ENCODE peak calls at places on chromosomes 11 and 22, in seven cellular contexts. V is H1, I is HCT116, N is HepG2, A is K562, G is WTC11, X is GM12878. Q is an unnamed sample.

GRCh38 chr11:46719543-46720218 is 668 bp downstream of the F2 start:
- DNase-seq in V (no peak), I (no peak), N (no peak), A (no peak), G (no peak), X (no peak), Q (no peak)

GRCh38 chr11:3370268-3370870 is 8.6 kb downstream of the ZNF195 start:
- DNase-seq in V (no peak), I (no peak), N (no peak), A (no peak), G (no peak), X (no peak), Q (no peak)

GRCh38 chr11:8087185-8087584 is 6.2 kb downstream of the TUB start:
- DNase-seq in V (no peak), I (no peak), N (no peak), A (no peak), G (peak), X (no peak), Q (no peak)

GRCh38 chr22:42320463-42321416 is 50.3 kb upstream of the TCF20 start:
- DNase-seq in V (no peak), I (no peak), N (no peak), A (no peak), G (no peak), X (no peak), Q (no peak)

GRCh38 chr11:15793032-15793996 is 563.0 kb downstream of the SOX6 start:
- DNase-seq in V (no peak), I (no peak), N (no peak), A (no peak), G (no peak), X (no peak), Q (no peak)

GRCh38 chr22:38139901-38140300 is 29.4 kb upstream of the BAIAP2L2 start:
- DNase-seq in V (no peak), I (no peak), N (no peak), A (no peak), G (no peak), X (no peak), Q (no peak)

GRCh38 chr11:117198613-117199012 is 557 bp upstream of the TAGLN start:
- DNase-seq in V (no peak), I (no peak), N (no peak), A (no peak), G (no peak), X (no peak), Q (no peak)

GRCh38 chr11:63939351-63939920 is 634 bp downstream of the NAA40 start:
- DNase-seq in V (no peak), I (no peak), N (no peak), A (no peak), G (no peak), X (no peak), Q (no peak)

GRCh38 chr11:16372355-16372754 is 16.0 kb upstream of the SOX6 start:
- DNase-seq in V (no peak), I (no peak), N (no peak), A (peak), G (no peak), X (no peak), Q (no peak)

GRCh38 chr22:29209624-29209929 is 3.9 kb downstream of the EMID1 start:
- DNase-seq in V (no peak), I (no peak), N (no peak), A (no peak), G (no peak), X (no peak), Q (no peak)

GRCh38 chr22:32830473-32830872 is 29.0 kb downstream of the TIMP3 start:
- DNase-seq in V (no peak), I (no peak), N (no peak), A (no peak), G (peak), X (no peak), Q (no peak)

GRCh38 chr11:107562647-107563208 is 2.8 kb downstream of the ALKBH8 start:
- DNase-seq in V (no peak), I (peak), N (peak), A (no peak), G (no peak), X (no peak), Q (no peak)

GRCh38 chr11:46675288-46675851 is 25.0 kb downstream of the ARHGAP1 start:
- DNase-seq in V (no peak), I (no peak), N (peak), A (no peak), G (no peak), X (no peak), Q (no peak)

GRCh38 chr11:103378931-103379330 is 269.7 kb downstream of the DYNC2H1 start:
- DNase-seq in V (no peak), I (no peak), N (no peak), A (no peak), G (no peak), X (no peak), Q (no peak)

GRCh38 chr11:34886609-34887008 is 29.6 kb downstream of the APIP start:
- DNase-seq in V (no peak), I (no peak), N (peak), A (no peak), G (no peak), X (no peak), Q (no peak)

GRCh38 chr11:17153759-17154158 is 54.0 kb downstream of the PIK3C2A start:
- DNase-seq in V (no peak), I (no peak), N (no peak), A (no peak), G (no peak), X (no peak), Q (no peak)

GRCh38 chr22:46619240-46619829 is 851 bp upstream of the GRAMD4 start:
- DNase-seq in V (no peak), I (no peak), N (no peak), A (no peak), G (no peak), X (no peak), Q (no peak)

GRCh38 chr11:15968461-15969130 is 387.8 kb downstream of the SOX6 start:
- DNase-seq in V (no peak), I (no peak), N (no peak), A (peak), G (no peak), X (no peak), Q (no peak)

GRCh38 chr11:57311109-57311936 is 13.4 kb downstream of the TNKS1BP1 start:
- DNase-seq in V (peak), I (peak), N (peak), A (peak), G (peak), X (peak), Q (peak)

GRCh38 chr11:112004389-112004788 is 20.8 kb upstream of the DLAT start:
- DNase-seq in V (peak), I (peak), N (peak), A (peak), G (peak), X (no peak), Q (peak)

GRCh38 chr11:100849009-100849913 is 162.2 kb downstream of the ARHGAP42 start:
- DNase-seq in V (no peak), I (no peak), N (no peak), A (no peak), G (no peak), X (no peak), Q (no peak)

GRCh38 chr22:35914665-35915476 is 113.8 kb downstream of the RBFOX2 start:
- DNase-seq in V (peak), I (peak), N (peak), A (peak), G (peak), X (no peak), Q (peak)

GRCh38 chr11:57424802-57425564 is 1.9 kb downstream of the SLC43A3 start:
- DNase-seq in V (no peak), I (no peak), N (peak), A (peak), G (no peak), X (peak), Q (no peak)

GRCh38 chr11:77135069-77135468 is 7.0 kb downstream of the MYO7A start:
- DNase-seq in V (no peak), I (no peak), N (no peak), A (no peak), G (no peak), X (no peak), Q (no peak)

GRCh38 chr11:67666676-67667489 is 7.5 kb downstream of the ALDH3B2 start:
- DNase-seq in V (no peak), I (no peak), N (no peak), A (no peak), G (no peak), X (no peak), Q (no peak)

GRCh38 chr11:120532511-120533196 is 21.1 kb downstream of the GRIK4 start:
- DNase-seq in V (no peak), I (no peak), N (peak), A (no peak), G (no peak), X (no peak), Q (no peak)

GRCh38 chr11:76622481-76623094 is 48.0 kb downstream of the LRRC32 start:
- DNase-seq in V (no peak), I (no peak), N (no peak), A (no peak), G (no peak), X (no peak), Q (no peak)

GRCh38 chr11:124896071-124896750 is 1.5 kb downstream of the ROBO4 start:
- DNase-seq in V (peak), I (no peak), N (no peak), A (no peak), G (no peak), X (no peak), Q (no peak)

GRCh38 chr11:10623797-10624761 is 55.6 kb upstream of the LYVE1 start:
- DNase-seq in V (peak), I (peak), N (peak), A (peak), G (peak), X (no peak), Q (peak)

GRCh38 chr11:105265859-105266258 is 126.3 kb upstream of the CARD18 start:
- DNase-seq in V (no peak), I (no peak), N (no peak), A (no peak), G (no peak), X (no peak), Q (no peak)

GRCh38 chr22:29727248-29727551 is 7.4 kb downstream of the CABP7 start:
- DNase-seq in V (peak), I (no peak), N (peak), A (peak), G (peak), X (no peak), Q (peak)

DNA sequence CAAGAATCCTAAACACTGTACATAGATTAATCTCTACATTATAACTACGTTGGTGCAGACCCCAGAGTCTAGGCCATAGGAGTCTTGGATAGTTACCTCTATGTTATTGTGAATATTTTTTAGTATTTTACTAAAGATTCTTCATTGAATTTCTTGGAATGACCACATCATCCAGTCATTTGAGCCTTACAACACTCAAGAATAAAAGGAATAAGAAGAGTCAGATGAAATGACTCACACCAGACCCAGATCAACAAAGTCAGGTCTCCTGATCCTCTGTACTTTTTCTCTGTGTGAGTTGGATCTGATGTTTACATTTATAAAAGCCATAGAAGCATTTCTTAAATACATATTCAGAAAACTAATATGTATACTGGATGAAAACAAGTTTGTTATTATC is 179.2 kb upstream of the ARHGAP20 start:
- DNase-seq in V (no peak), I (no peak), N (no peak), A (no peak), G (no peak), X (no peak), Q (no peak)
- TF ChIP-seq SP1 in V (no peak), I (no peak), N (no peak), A (no peak), G (no peak), X (no peak), Q (no peak)

GRCh38 chr11:32080381-32080980 is 10.4 kb upstream of the RCN1 start:
- DNase-seq in V (no peak), I (no peak), N (no peak), A (no peak), G (no peak), X (no peak), Q (no peak)

GRCh38 chr11:32082346-32082986 is 8.4 kb upstream of the RCN1 start:
- DNase-seq in V (no peak), I (no peak), N (no peak), A (no peak), G (no peak), X (no peak), Q (no peak)

GRCh38 chr11:32079511-32079910 is 11.4 kb upstream of the RCN1 start:
- DNase-seq in V (no peak), I (no peak), N (no peak), A (no peak), G (no peak), X (no peak), Q (no peak)

GRCh38 chr11:32081129-32081641 is 9.7 kb upstream of the RCN1 start:
- DNase-seq in V (no peak), I (no peak), N (peak), A (no peak), G (no peak), X (no peak), Q (no peak)

GRCh38 chr11:32081901-32082300 is 9.0 kb upstream of the RCN1 start:
- DNase-seq in V (no peak), I (no peak), N (no peak), A (no peak), G (no peak), X (no peak), Q (no peak)
- TF ChIP-seq SP1 in V (no peak), I (no peak), N (no peak), A (no peak), G (no peak), X (no peak), Q (no peak)

GRCh38 chr22:24805790-24806662 is at the start of gene SGSM1:
- DNase-seq in V (peak), I (peak), N (peak), A (peak), G (peak), X (no peak), Q (peak)
- TF ChIP-seq SP1 in V (peak), I (no peak), N (no peak), A (no peak), G (peak), X (no peak), Q (no peak)

GRCh38 chr22:43923191-43923590 is 414 bp upstream of the PNPLA3 start:
- DNase-seq in V (peak), I (no peak), N (no peak), A (no peak), G (no peak), X (no peak), Q (no peak)
- TF ChIP-seq SP1 in V (peak), I (no peak), N (no peak), A (no peak), G (no peak), X (no peak), Q (no peak)

GRCh38 chr11:80778432-80778831 is 1337.6 kb upstream of the TENM4 start:
- DNase-seq in V (no peak), I (no peak), N (no peak), A (no peak), G (no peak), X (no peak), Q (no peak)

GRCh38 chr11:80773919-80774318 is 1333.1 kb upstream of the TENM4 start:
- DNase-seq in V (no peak), I (no peak), N (no peak), A (no peak), G (no peak), X (no peak), Q (no peak)
- TF ChIP-seq SP1 in V (no peak), I (no peak), N (no peak), A (no peak), G (no peak), X (no peak), Q (no peak)

GRCh38 chr22:50189849-50190181 is 4.1 kb downstream of the TRABD start:
- DNase-seq in V (no peak), I (no peak), N (no peak), A (no peak), G (no peak), X (no peak), Q (no peak)
- TF ChIP-seq SP1 in V (no peak), I (no peak), N (no peak), A (no peak), G (no peak), X (no peak), Q (no peak)

GRCh38 chr11:776459-777287 is 614 bp downstream of the GATD1 start:
- DNase-seq in V (no peak), I (no peak), N (no peak), A (peak), G (peak), X (no peak), Q (peak)
- TF ChIP-seq SP1 in V (no peak), I (no peak), N (no peak), A (no peak), G (no peak), X (no peak), Q (no peak)

DNA sequence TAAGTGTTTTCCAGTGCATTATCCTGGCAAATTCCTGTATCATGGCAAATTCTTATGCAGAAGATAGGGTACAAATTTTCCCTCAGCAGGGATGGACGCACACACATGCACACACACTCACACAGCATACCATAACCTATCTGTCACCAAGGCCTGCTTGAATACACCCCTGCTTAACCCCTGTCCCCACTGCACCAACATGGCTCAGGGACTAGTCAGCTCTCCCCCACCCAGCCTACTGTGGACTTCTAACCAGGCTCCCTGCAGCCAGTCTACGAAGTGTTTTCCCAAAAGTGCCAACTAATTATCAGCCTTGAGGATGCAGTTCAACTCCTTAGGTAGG is 63.1 kb downstream of the RAB30 start:
- DNase-seq in V (no peak), I (no peak), N (peak), A (no peak), G (no peak), X (no peak), Q (no peak)
- TF ChIP-seq SP1 in V (no peak), I (no peak), N (no peak), A (no peak), G (no peak), X (no peak), Q (no peak)

GRCh38 chr11:68682531-68682931 is 1.8 kb upstream of the GAL start:
- DNase-seq in V (no peak), I (no peak), N (no peak), A (no peak), G (no peak), X (no peak), Q (no peak)
- TF ChIP-seq SP1 in V (no peak), I (no peak), N (no peak), A (no peak), G (no peak), X (no peak), Q (no peak)